ENCODE peak calls at places on chromosomes 13 and 19, in four cellular contexts. E is WERI-Rb-1, N is choroid plexus epithelial cell, A is omental fat pad. G is an unnamed sample.

GRCh38 chr19:50983625-50984292 is at the start of gene KLK7:
- DNase-seq in E (no peak), N (no peak), A (no peak), G (no peak)

GRCh38 chr13:61664821-61665705 is 249.4 kb upstream of the PCDH20 start:
- DNase-seq in N (peak; percentile 1), E (no peak), A (no peak), G (no peak)

GRCh38 chr13:101512650-101513049 is 60.2 kb downstream of the ITGBL1 start:
- DNase-seq in A (no peak), N (peak; percentile 56), E (no peak), G (no peak)

GRCh38 chr13:42762251-42762650 is 19.1 kb upstream of the FAM216B start:
- DNase-seq in A (no peak), N (peak; percentile 77), E (no peak), G (no peak)

GRCh38 chr19:3658004-3658822 is 31.6 kb upstream of the CACTIN start:
- DNase-seq in A (no peak), E (peak; percentile 43), N (no peak), G (no peak)

GRCh38 chr19:6216996-6217751 is 62.6 kb downstream of the MLLT1 start:
- DNase-seq in E (peak; percentile 70), N (peak; percentile 63), A (no peak), G (peak; percentile 43)

GRCh38 chr13:37403776-37404497 is 194.6 kb downstream of the POSTN start:
- DNase-seq in A (no peak), E (no peak), N (peak; percentile 94), G (no peak)

GRCh38 chr13:52159159-52159982 is at the start of gene NEK3:
- DNase-seq in N (peak; percentile 71), E (peak; percentile 65), A (no peak), G (peak; percentile 88)

GRCh38 chr13:37602743-37603381 is 4.3 kb upstream of the POSTN start:
- DNase-seq in A (no peak), E (no peak), N (peak; percentile 61), G (no peak)

GRCh38 chr19:1833540-1833939 is 14.7 kb downstream of the REXO1 start:
- DNase-seq in A (no peak), E (no peak), N (no peak), G (no peak)

GRCh38 chr19:6765738-6766356 is 1.4 kb downstream of the SH2D3A start:
- DNase-seq in E (no peak), N (no peak), A (no peak), G (no peak)

GRCh38 chr19:19224852-19225494 is 13.2 kb downstream of the NCAN start:
- DNase-seq in A (no peak), E (peak; percentile 95), N (peak; percentile 58), G (peak; percentile 60)

GRCh38 chr19:628168-628567 is 5.2 kb downstream of the POLRMT start:
- DNase-seq in E (peak; percentile 45), A (no peak), N (no peak), G (peak; percentile 69)
- TF ChIP-seq CTCF in E (peak; percentile 82), A (no peak), N (peak; percentile 62), G (peak; percentile 67)

GRCh38 chr13:51019026-51019425 is 92.0 kb downstream of the C13orf42 start:
- DNase-seq in E (no peak), A (no peak), N (no peak), G (no peak)

GRCh38 chr13:51025245-51025872 is 85.7 kb downstream of the C13orf42 start:
- DNase-seq in N (no peak), A (no peak), E (no peak), G (no peak)

GRCh38 chr13:51015973-51016372 is 95.1 kb downstream of the C13orf42 start:
- DNase-seq in A (no peak), E (no peak), N (no peak), G (no peak)

GRCh38 chr13:51017516-51017915 is 93.6 kb downstream of the C13orf42 start:
- DNase-seq in N (no peak), A (no peak), E (no peak), G (no peak)

DNA sequence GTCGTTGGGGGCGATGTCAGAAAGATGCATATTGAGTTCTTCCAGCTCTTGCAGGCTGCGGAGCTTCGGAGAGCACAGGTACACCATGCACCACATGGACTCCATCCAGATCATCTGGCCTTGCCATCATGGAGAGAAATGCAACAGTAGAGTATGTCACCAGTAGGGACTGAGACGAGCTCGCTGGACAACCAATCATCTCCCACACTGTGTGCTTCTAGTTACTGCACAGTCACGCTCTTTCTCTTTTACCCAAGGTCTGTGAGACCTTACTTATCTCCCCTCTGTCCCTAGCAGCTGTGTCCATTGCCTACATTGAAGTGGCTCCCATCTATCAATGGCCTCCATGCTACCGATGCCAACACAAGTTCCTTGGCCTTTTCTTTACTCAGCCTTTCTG is 90.5 kb downstream of the C13orf42 start:
- DNase-seq in N (no peak), E (no peak), A (no peak), G (no peak)
- TF ChIP-seq CTCF in N (no peak), E (no peak), A (no peak), G (no peak)

DNA sequence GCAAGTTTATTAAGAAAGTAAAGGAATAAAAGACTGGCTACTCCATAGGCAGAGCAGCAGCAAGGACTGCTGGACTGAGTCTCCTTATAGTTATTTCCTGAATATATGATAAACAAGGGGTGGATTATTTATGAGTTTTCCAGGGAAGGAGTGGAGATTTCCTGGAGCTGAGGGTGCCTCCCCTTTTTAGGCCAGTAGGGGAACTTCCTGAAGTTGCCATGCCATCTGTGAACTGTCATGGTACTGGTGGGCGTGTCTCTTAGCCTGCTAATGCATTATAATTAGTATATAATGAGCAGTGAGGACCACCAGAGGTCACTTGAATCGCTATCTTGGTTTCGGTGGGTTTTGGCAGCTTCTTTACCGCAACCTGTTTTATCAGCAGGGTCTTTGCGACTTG is 13.5 kb downstream of the ZSCAN5A start:
- DNase-seq in E (no peak), N (no peak), A (no peak), G (no peak)
- TF ChIP-seq CTCF in E (no peak), N (no peak), A (no peak), G (peak; percentile 24)

GRCh38 chr13:73656863-73657262 is 477.3 kb downstream of the KLF12 start:
- DNase-seq in E (no peak), A (no peak), N (no peak), G (no peak)

GRCh38 chr13:73661687-73662425 is 472.3 kb downstream of the KLF12 start:
- DNase-seq in A (no peak), E (no peak), N (no peak), G (no peak)

GRCh38 chr13:73661066-73661465 is 473.1 kb downstream of the KLF12 start:
- DNase-seq in N (no peak), E (no peak), A (no peak), G (no peak)

GRCh38 chr13:73657821-73658540 is 476.2 kb downstream of the KLF12 start:
- DNase-seq in E (no peak), N (peak; percentile 38), A (no peak), G (no peak)

DNA sequence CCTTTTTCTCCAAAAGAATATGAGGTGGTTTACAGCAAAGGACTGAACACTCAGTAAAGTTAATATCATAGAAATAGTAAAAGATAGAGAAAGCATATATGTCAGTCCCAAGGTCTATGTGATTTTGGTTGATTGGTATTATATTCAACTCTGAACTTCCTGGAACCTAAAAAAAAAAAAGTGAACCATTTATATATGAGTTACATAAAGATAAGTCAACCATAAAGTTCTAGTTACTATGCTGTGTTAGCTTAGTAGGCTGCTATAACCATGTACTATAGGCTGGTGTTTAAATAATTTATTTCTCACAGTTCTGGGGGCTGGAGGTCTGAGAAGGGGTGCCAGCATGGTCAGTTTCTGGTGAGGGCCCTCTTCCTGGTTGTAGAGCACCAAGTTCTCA is 475.6 kb downstream of the KLF12 start:
- DNase-seq in A (no peak), N (no peak), E (no peak), G (no peak)
- TF ChIP-seq CTCF in A (no peak), N (no peak), E (no peak), G (no peak)

GRCh38 chr13:89925107-89925506 is 1422.4 kb upstream of the MIR17HG start:
- DNase-seq in N (peak; percentile 78), E (peak; percentile 65), A (no peak), G (peak; percentile 21)
- TF ChIP-seq CTCF in N (peak; percentile 84), E (peak; percentile 68), A (no peak), G (no peak)

GRCh38 chr13:106520205-106521004 is 15.1 kb downstream of the EFNB2 start:
- DNase-seq in N (peak; percentile 76), A (no peak), E (no peak), G (no peak)
- TF ChIP-seq CTCF in N (peak; percentile 59), A (no peak), E (peak; percentile 7), G (no peak)

GRCh38 chr19:42113641-42114348 is 18.5 kb downstream of the POU2F2 start:
- DNase-seq in N (peak; percentile 90), E (peak; percentile 87), A (no peak), G (peak; percentile 88)
- TF ChIP-seq CTCF in N (peak; percentile 45), E (peak; percentile 47), A (no peak), G (no peak)

GRCh38 chr19:4724252-4724514 is 541 bp upstream of the DPP9 start:
- DNase-seq in A (no peak), E (no peak), N (no peak), G (no peak)
- TF ChIP-seq CTCF in A (no peak), E (no peak), N (no peak), G (peak; percentile 2)

GRCh38 chr19:281992-282391 is 9.2 kb downstream of the PLPP2 start:
- DNase-seq in A (no peak), E (no peak), N (no peak), G (no peak)
- TF ChIP-seq CTCF in A (no peak), E (peak; percentile 61), N (peak; percentile 7), G (no peak)